ENCODE peak calls at places on chromosome 4, in six cellular contexts. H, T, D, I, P and Y are unnamed samples.

GRCh38 chr4:10640535-10641159 is 43.9 kb downstream of the CLNK start:
- DNase-seq in H (no peak), T (no peak), D (no peak), I (no peak), P (no peak), Y (no peak)

GRCh38 chr4:1209821-1210220 is 37.4 kb upstream of the SPON2 start:
- DNase-seq in H (no peak), T (no peak), D (no peak), I (peak), P (no peak), Y (no peak)

GRCh38 chr4:135739354-135739753 is 1537.8 kb upstream of the PABPC4L start:
- DNase-seq in H (no peak), T (no peak), D (no peak), I (no peak), P (no peak), Y (no peak)

GRCh38 chr4:140092094-140092820 is 61.7 kb downstream of the MAML3 start:
- DNase-seq in H (peak), T (no peak), D (no peak), I (peak), P (no peak), Y (no peak)

GRCh38 chr4:27397886-27398285 is 537.2 kb downstream of the STIM2 start:
- DNase-seq in H (no peak), T (no peak), D (no peak), I (no peak), P (no peak), Y (no peak)

GRCh38 chr4:113935190-113935589 is 44.3 kb downstream of the ARSJ start:
- DNase-seq in H (no peak), T (no peak), D (no peak), I (no peak), P (no peak), Y (no peak)

GRCh38 chr4:144399927-144400326 is 246.0 kb upstream of the HHIP start:
- DNase-seq in H (no peak), T (no peak), D (no peak), I (no peak), P (no peak), Y (peak)

GRCh38 chr4:83114576-83114975 is at the start of gene PLAC8:
- DNase-seq in H (peak), T (no peak), D (no peak), I (no peak), P (peak), Y (peak)

GRCh38 chr4:152229782-152230289 is 306.1 kb downstream of the FBXW7 start:
- DNase-seq in H (no peak), T (no peak), D (no peak), I (no peak), P (no peak), Y (no peak)

GRCh38 chr4:70601422-70602039 is 9.5 kb downstream of the AMBN start:
- DNase-seq in H (peak), T (no peak), D (peak), I (peak), P (peak), Y (peak)

GRCh38 chr4:48898733-48899431 is 7.7 kb downstream of the OCIAD2 start:
- DNase-seq in H (no peak), T (no peak), D (no peak), I (no peak), P (no peak), Y (no peak)

GRCh38 chr4:38002451-38003071 is 42.4 kb downstream of the PTTG2 start:
- DNase-seq in H (no peak), T (no peak), D (no peak), I (no peak), P (no peak), Y (no peak)

GRCh38 chr4:1572521-1572920 is 111.6 kb downstream of the FAM53A start:
- DNase-seq in H (no peak), T (no peak), D (no peak), I (no peak), P (no peak), Y (no peak)

GRCh38 chr4:147994076-147994475 is 262.2 kb downstream of the ARHGAP10 start:
- DNase-seq in H (no peak), T (no peak), D (no peak), I (no peak), P (no peak), Y (no peak)

GRCh38 chr4:10061650-10062415 is 40.5 kb upstream of the SLC2A9 start:
- DNase-seq in H (no peak), T (no peak), D (no peak), I (no peak), P (no peak), Y (no peak)

GRCh38 chr4:78520808-78521226 is 30.8 kb upstream of the ANXA3 start:
- DNase-seq in H (no peak), T (no peak), D (no peak), I (no peak), P (no peak), Y (no peak)

GRCh38 chr4:183765121-183765990 is 106.3 kb downstream of the TRAPPC11 start:
- DNase-seq in H (no peak), T (no peak), D (no peak), I (no peak), P (no peak), Y (no peak)

GRCh38 chr4:148061795-148062194 is 329.9 kb downstream of the ARHGAP10 start:
- DNase-seq in H (no peak), T (no peak), D (no peak), I (no peak), P (no peak), Y (no peak)

GRCh38 chr4:87060957-87061356 is 126.1 kb downstream of the AFF1 start:
- DNase-seq in H (no peak), T (no peak), D (no peak), I (no peak), P (no peak), Y (peak)

GRCh38 chr4:157898836-157899605 is 273.8 kb downstream of the GASK1B start:
- DNase-seq in H (no peak), T (no peak), D (no peak), I (no peak), P (no peak), Y (no peak)

GRCh38 chr4:48180234-48180633 is 46.2 kb upstream of the TXK start:
- DNase-seq in H (no peak), T (no peak), D (no peak), I (no peak), P (no peak), Y (no peak)

GRCh38 chr4:159764343-159764952 is 661.6 kb downstream of the RAPGEF2 start:
- DNase-seq in H (no peak), T (no peak), D (no peak), I (peak), P (no peak), Y (no peak)